ENCODE peak calls at places on chromosomes 6 and 20, in six cellular contexts. J is cardiac muscle cell, Y is A549, A is astrocyte of the cerebellum, T is GM12865, L is fibroblast of mammary gland. M is an unnamed sample.

GRCh38 chr20:63183422-63184146 is 32.3 kb downstream of the YTHDF1 start:
- DNase-seq in J (peak; percentile 63), L (no peak), A (no peak), T (peak; percentile 50), Y (peak; percentile 61), M (peak; percentile 75)

GRCh38 chr6:155272353-155273222 is 8.8 kb downstream of the CLDN20 start:
- DNase-seq in J (no peak), Y (no peak), L (peak; percentile 76), A (peak; percentile 19), T (no peak), M (no peak)

GRCh38 chr6:10404799-10405524 is 9.9 kb downstream of the TFAP2A start:
- DNase-seq in A (no peak), Y (no peak), J (no peak), T (peak; percentile 37), L (no peak), M (no peak)

GRCh38 chr20:3158968-3159431 is 665 bp downstream of the FASTKD5 start:
- DNase-seq in A (no peak), T (peak; percentile 43), L (peak; percentile 17), Y (no peak), J (peak; percentile 17), M (no peak)

GRCh38 chr20:41261790-41262717 is 55.5 kb downstream of the ZHX3 start:
- DNase-seq in T (no peak), Y (no peak), J (no peak), L (peak; percentile 39), A (no peak), M (no peak)

GRCh38 chr6:50098306-50098705 is 48.6 kb upstream of the DEFB112 start:
- DNase-seq in J (no peak), L (no peak), A (no peak), T (no peak), Y (no peak), M (no peak)

GRCh38 chr6:70371454-70372105 is 41.7 kb upstream of the FAM135A start:
- DNase-seq in T (peak; percentile 55), L (peak; percentile 87), A (peak; percentile 57), Y (peak; percentile 27), J (peak; percentile 83), M (no peak)

GRCh38 chr6:30319146-30319835 is 7.4 kb upstream of the TRIM39 start:
- DNase-seq in Y (no peak), T (no peak), A (no peak), L (peak; percentile 40), J (no peak), M (no peak)

GRCh38 chr6:63897952-63898351 is 262.4 kb downstream of the PHF3 start:
- DNase-seq in T (no peak), A (no peak), J (no peak), Y (no peak), L (peak; percentile 70), M (no peak)

GRCh38 chr6:167470836-167471547 is 146.1 kb downstream of the TTLL2 start:
- DNase-seq in J (no peak), A (no peak), Y (no peak), L (no peak), T (no peak), M (no peak)

GRCh38 chr6:165843121-165843520 is 180.1 kb upstream of the PDE10A start:
- DNase-seq in A (no peak), L (no peak), T (no peak), J (no peak), Y (no peak), M (no peak)

GRCh38 chr6:106972500-106972899 is 2.0 kb downstream of the CD24 start:
- DNase-seq in J (peak; percentile 62), A (no peak), T (no peak), Y (peak; percentile 6), L (no peak), M (no peak)

GRCh38 chr20:48421547-48421946 is 406.3 kb downstream of the PREX1 start:
- DNase-seq in J (no peak), L (no peak), T (no peak), Y (no peak), A (no peak), M (no peak)

GRCh38 chr6:106886922-106887797 is 87.4 kb downstream of the CD24 start:
- DNase-seq in J (peak; percentile 22), L (no peak), T (no peak), A (no peak), Y (no peak), M (no peak)

GRCh38 chr6:140050232-140050995 is 676.0 kb upstream of the CITED2 start:
- DNase-seq in Y (no peak), L (peak; percentile 75), A (no peak), T (no peak), J (no peak), M (no peak)

GRCh38 chr20:18628330-18628941 is 40.6 kb downstream of the DTD1 start:
- DNase-seq in J (peak; percentile 49), A (no peak), Y (peak; percentile 18), L (no peak), T (peak; percentile 23), M (peak; percentile 13)

GRCh38 chr6:124223596-124223995 is 419.9 kb downstream of the NKAIN2 start:
- DNase-seq in A (peak; percentile 40), T (no peak), L (peak; percentile 75), J (no peak), Y (no peak), M (no peak)

GRCh38 chr20:13009682-13010406 is 1.1 kb downstream of the SPTLC3 start:
- DNase-seq in J (no peak), L (peak; percentile 97), T (peak; percentile 77), A (peak; percentile 99), Y (no peak), M (peak; percentile 26)

GRCh38 chr6:49336514-49337131 is 126.4 kb downstream of the MMUT start:
- DNase-seq in Y (no peak), A (no peak), J (peak; percentile 3), T (no peak), L (no peak), M (no peak)

GRCh38 chr20:32877507-32877906 is 18.8 kb downstream of the EFCAB8 start:
- DNase-seq in Y (no peak), L (no peak), T (no peak), J (no peak), A (peak; percentile 70), M (no peak)

GRCh38 chr6:97019315-97019714 is 94.8 kb downstream of the KLHL32 start:
- DNase-seq in T (no peak), L (no peak), Y (no peak), J (no peak), A (no peak), M (no peak)

GRCh38 chr20:7926767-7927166 is 13.5 kb downstream of the HAO1 start:
- DNase-seq in A (peak; percentile 43), J (peak; percentile 5), L (peak; percentile 55), T (peak; percentile 8), Y (no peak), M (peak; percentile 4)

GRCh38 chr6:25173951-25174474 is 105.2 kb upstream of the CARMIL1 start:
- DNase-seq in T (no peak), A (peak; percentile 81), L (peak; percentile 98), Y (peak; percentile 23), J (no peak), M (no peak)

GRCh38 chr6:20630136-20630535 is 95.9 kb downstream of the CDKAL1 start:
- DNase-seq in J (no peak), L (no peak), Y (no peak), A (no peak), T (no peak), M (no peak)

GRCh38 chr20:8320306-8320705 is 188.2 kb downstream of the PLCB1 start:
- DNase-seq in Y (no peak), A (no peak), L (no peak), J (no peak), T (no peak), M (no peak)

GRCh38 chr6:82915666-82916065 is 150.0 kb downstream of the UBE3D start:
- DNase-seq in J (no peak), A (no peak), T (no peak), Y (no peak), L (no peak), M (no peak)

GRCh38 chr6:37033255-37033654 is 27.8 kb downstream of the FGD2 start:
- DNase-seq in Y (no peak), A (no peak), J (no peak), L (no peak), T (no peak), M (peak; percentile 91)

GRCh38 chr6:15320683-15321082 is 74.8 kb downstream of the JARID2 start:
- DNase-seq in L (peak; percentile 51), T (no peak), Y (no peak), A (no peak), J (no peak), M (no peak)

GRCh38 chr6:132512342-132512637 is 626 bp downstream of the STX7 start:
- DNase-seq in A (no peak), T (no peak), Y (no peak), L (no peak), J (no peak), M (no peak)

GRCh38 chr20:43058077-43058476 is 131.6 kb downstream of the PTPRT start:
- DNase-seq in L (no peak), A (no peak), J (no peak), Y (no peak), T (no peak), M (no peak)

GRCh38 chr6:170036916-170037315 is 254.0 kb downstream of the DLL1 start:
- DNase-seq in T (no peak), A (no peak), L (no peak), Y (no peak), J (no peak), M (no peak)

GRCh38 chr6:139752086-139752485 is 377.6 kb upstream of the CITED2 start:
- DNase-seq in T (no peak), J (no peak), Y (no peak), A (no peak), L (peak; percentile 24), M (no peak)

DNA sequence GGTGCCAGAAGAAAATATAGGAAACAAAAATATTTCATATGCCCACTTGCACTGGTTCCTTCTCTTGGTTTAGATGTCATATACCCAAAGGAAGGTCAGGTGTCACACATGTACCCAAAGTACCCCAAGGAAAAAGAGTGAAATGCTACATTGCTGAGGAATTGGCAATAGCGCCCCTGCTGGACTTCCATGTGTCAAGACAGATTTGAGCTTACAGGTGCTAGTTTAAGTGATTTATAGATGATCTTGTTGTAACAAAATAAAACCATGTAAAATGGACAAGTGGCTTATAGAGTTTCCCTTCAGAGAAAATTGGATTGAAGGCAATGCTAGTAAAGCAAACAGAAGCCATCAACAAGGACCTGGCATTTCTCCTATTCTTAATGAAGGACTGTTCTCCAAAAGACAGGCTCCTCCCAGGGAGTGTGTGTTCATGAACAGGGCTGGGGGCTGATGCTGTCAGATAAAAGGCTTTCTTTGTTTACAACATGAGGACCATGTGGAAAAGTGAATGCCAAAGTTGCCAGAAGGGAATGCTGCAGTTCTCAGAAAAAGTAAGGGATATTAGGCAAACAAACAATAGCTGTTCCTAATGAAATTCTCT is 64.3 kb upstream of the PAK5 start:
- DNase-seq in Y (peak; percentile 18), A (no peak), T (peak; percentile 28), J (peak; percentile 44), L (peak; percentile 11), M (peak; percentile 15)
- TF ChIP-seq CTCF in Y (peak; percentile 46), A (peak; percentile 44), T (peak; percentile 64), J (peak; percentile 48), L (peak; percentile 53), M (peak; percentile 25)

GRCh38 chr6:121482004-121482693 is 46.7 kb downstream of the GJA1 start:
- DNase-seq in J (no peak), Y (peak; percentile 36), L (peak; percentile 67), T (no peak), A (peak; percentile 63), M (no peak)
- TF ChIP-seq CTCF in J (no peak), Y (no peak), L (no peak), T (no peak), A (no peak), M (no peak)

GRCh38 chr6:6788394-6789020 is 200.0 kb downstream of the LY86 start:
- DNase-seq in L (peak; percentile 29), J (no peak), T (peak; percentile 64), Y (no peak), A (no peak), M (peak; percentile 56)
- TF ChIP-seq CTCF in L (peak; percentile 62), J (peak; percentile 67), T (peak; percentile 86), Y (peak; percentile 8), A (peak; percentile 39), M (peak; percentile 50)

GRCh38 chr20:50285376-50286173 is 94.9 kb downstream of the CEBPB start:
- DNase-seq in A (peak; percentile 45), T (peak; percentile 80), J (no peak), L (peak; percentile 92), Y (no peak), M (no peak)
- TF ChIP-seq CTCF in A (no peak), T (no peak), J (no peak), L (peak; percentile 4), Y (no peak), M (no peak)